ENCODE peak calls at places on chromosomes 3 and 15, in six cellular contexts. One of them, this sample, is unnamed.

GRCh38 chr3:111986800-111987199 is 8.0 kb downstream of the ABHD10 start:
- DNase-seq in HepG2: no peak
- DNase-seq in hepatocyte: no peak
- DNase-seq in SK-N-SH: no peak
- DNase-seq in keratinocyte: no peak
- DNase-seq in astrocyte: no peak
- DNase-seq in this sample: no peak

GRCh38 chr3:72338082-72338941 is 509.9 kb downstream of the SHQ1 start:
- DNase-seq in keratinocyte: peak; percentile 84
- DNase-seq in astrocyte: peak; percentile 52
- DNase-seq in SK-N-SH: no peak
- DNase-seq in hepatocyte: no peak
- DNase-seq in HepG2: no peak
- DNase-seq in this sample: peak; percentile 61

GRCh38 chr3:13419356-13420050 is 619 bp downstream of the NUP210 start:
- DNase-seq in hepatocyte: peak; percentile 71
- DNase-seq in keratinocyte: no peak
- DNase-seq in astrocyte: no peak
- DNase-seq in HepG2: no peak
- DNase-seq in SK-N-SH: peak; percentile 86
- DNase-seq in this sample: peak; percentile 8

GRCh38 chr3:127124135-127124534 is 68.8 kb upstream of the PRR23E start:
- DNase-seq in keratinocyte: no peak
- DNase-seq in hepatocyte: no peak
- DNase-seq in astrocyte: no peak
- DNase-seq in SK-N-SH: no peak
- DNase-seq in HepG2: no peak
- DNase-seq in this sample: peak; percentile 10

GRCh38 chr3:129344540-129345220 is 66.0 kb downstream of the HMCES start:
- DNase-seq in HepG2: no peak
- DNase-seq in SK-N-SH: no peak
- DNase-seq in hepatocyte: peak; percentile 42
- DNase-seq in keratinocyte: no peak
- DNase-seq in astrocyte: no peak
- DNase-seq in this sample: no peak

GRCh38 chr3:27454914-27455313 is 29.3 kb downstream of the SLC4A7 start:
- DNase-seq in HepG2: peak; percentile 61
- DNase-seq in astrocyte: no peak
- DNase-seq in SK-N-SH: no peak
- DNase-seq in keratinocyte: no peak
- DNase-seq in hepatocyte: no peak
- DNase-seq in this sample: peak; percentile 46

GRCh38 chr3:128573707-128574162 is 76.9 kb downstream of the RPN1 start:
- DNase-seq in astrocyte: no peak
- DNase-seq in hepatocyte: no peak
- DNase-seq in HepG2: no peak
- DNase-seq in SK-N-SH: peak; percentile 56
- DNase-seq in keratinocyte: no peak
- DNase-seq in this sample: no peak

GRCh38 chr3:177364236-177364635 is 167.0 kb upstream of the TBL1XR1 start:
- DNase-seq in astrocyte: no peak
- DNase-seq in keratinocyte: no peak
- DNase-seq in hepatocyte: no peak
- DNase-seq in SK-N-SH: no peak
- DNase-seq in HepG2: no peak
- DNase-seq in this sample: no peak

GRCh38 chr3:136899622-136900158 is 37.7 kb downstream of the NCK1 start:
- DNase-seq in astrocyte: peak; percentile 66
- DNase-seq in keratinocyte: no peak
- DNase-seq in HepG2: no peak
- DNase-seq in SK-N-SH: no peak
- DNase-seq in hepatocyte: no peak
- DNase-seq in this sample: no peak

GRCh38 chr15:81265256-81265943 is 58.5 kb downstream of the STARD5 start:
- DNase-seq in hepatocyte: no peak
- DNase-seq in SK-N-SH: no peak
- DNase-seq in astrocyte: no peak
- DNase-seq in keratinocyte: no peak
- DNase-seq in HepG2: no peak
- DNase-seq in this sample: no peak

GRCh38 chr15:42931702-42932486 is 11.3 kb upstream of the TTBK2 start:
- DNase-seq in keratinocyte: no peak
- DNase-seq in astrocyte: no peak
- DNase-seq in HepG2: no peak
- DNase-seq in hepatocyte: no peak
- DNase-seq in SK-N-SH: no peak
- DNase-seq in this sample: no peak

GRCh38 chr15:42933886-42934667 is 13.5 kb upstream of the TTBK2 start:
- DNase-seq in HepG2: peak; percentile 48
- DNase-seq in hepatocyte: no peak
- DNase-seq in astrocyte: peak; percentile 41
- DNase-seq in SK-N-SH: no peak
- DNase-seq in keratinocyte: no peak
- DNase-seq in this sample: no peak

GRCh38 chr15:42937143-42937542 is 16.6 kb upstream of the TTBK2 start:
- DNase-seq in HepG2: no peak
- DNase-seq in hepatocyte: no peak
- DNase-seq in SK-N-SH: no peak
- DNase-seq in astrocyte: no peak
- DNase-seq in keratinocyte: no peak
- DNase-seq in this sample: no peak

GRCh38 chr15:42929449-42929848 is 8.9 kb upstream of the TTBK2 start:
- DNase-seq in keratinocyte: no peak
- DNase-seq in HepG2: no peak
- DNase-seq in hepatocyte: no peak
- DNase-seq in astrocyte: no peak
- DNase-seq in SK-N-SH: no peak
- DNase-seq in this sample: no peak

DNA sequence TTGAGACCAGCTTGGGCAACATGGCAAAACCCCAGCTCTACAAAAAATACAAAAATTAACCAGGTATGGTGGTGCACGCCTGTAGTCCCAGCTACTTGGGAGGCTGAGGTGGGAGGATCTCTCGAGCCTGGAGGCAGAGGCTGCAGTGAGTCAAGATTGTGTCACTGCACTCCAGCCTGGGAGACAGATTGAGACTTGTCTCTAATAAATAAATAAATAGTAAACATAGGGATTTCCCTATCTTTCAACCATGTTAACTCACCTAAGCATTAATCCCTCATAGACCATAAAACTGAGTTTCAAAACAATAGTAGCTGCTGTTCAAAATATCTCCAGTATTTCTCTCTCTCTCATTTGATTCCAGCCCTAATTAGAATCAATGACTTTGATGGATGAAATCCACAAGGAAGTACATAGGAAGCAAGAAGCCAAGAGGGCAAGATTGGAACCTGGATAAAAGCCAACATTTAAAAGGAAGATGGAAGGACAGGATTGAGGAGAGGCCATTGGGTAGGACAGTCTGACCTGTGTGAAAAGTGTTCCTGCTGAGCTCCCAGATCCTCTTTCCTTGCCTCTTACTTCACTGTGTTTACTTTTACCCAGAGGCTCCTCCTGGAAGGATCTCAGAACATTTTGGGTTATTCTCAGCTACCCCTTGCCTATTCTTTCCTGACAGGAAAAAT is 12.4 kb upstream of the TTBK2 start:
- DNase-seq in astrocyte: no peak
- DNase-seq in SK-N-SH: no peak
- DNase-seq in keratinocyte: no peak
- DNase-seq in HepG2: no peak
- DNase-seq in hepatocyte: no peak
- DNase-seq in this sample: no peak
- H3K4me2 ChIP-seq in astrocyte: no peak overlapping the region
- H3K4me2 ChIP-seq in SK-N-SH: no peak overlapping the region
- H3K4me2 ChIP-seq in keratinocyte: no peak overlapping the region
- H3K4me2 ChIP-seq in HepG2: no peak overlapping the region
- H3K4me2 ChIP-seq in hepatocyte: no peak overlapping the region
- H3K4me2 ChIP-seq in this sample: no peak overlapping the region

GRCh38 chr15:59247364-59247763 is 40.7 kb downstream of the LDHAL6B start:
- DNase-seq in hepatocyte: peak; percentile 76
- DNase-seq in SK-N-SH: peak; percentile 41
- DNase-seq in HepG2: peak; percentile 74
- DNase-seq in astrocyte: peak; percentile 47
- DNase-seq in keratinocyte: no peak
- DNase-seq in this sample: peak; percentile 65
- H3K4me2 ChIP-seq in hepatocyte: no peak overlapping the region
- H3K4me2 ChIP-seq in SK-N-SH: no peak overlapping the region
- H3K4me2 ChIP-seq in HepG2: no peak overlapping the region
- H3K4me2 ChIP-seq in astrocyte: no peak overlapping the region
- H3K4me2 ChIP-seq in keratinocyte: no peak overlapping the region
- H3K4me2 ChIP-seq in this sample: no peak overlapping the region

GRCh38 chr3:43001556-43002121 is 22.5 kb downstream of the GASK1A start:
- DNase-seq in SK-N-SH: no peak
- DNase-seq in keratinocyte: no peak
- DNase-seq in HepG2: no peak
- DNase-seq in astrocyte: no peak
- DNase-seq in hepatocyte: no peak
- DNase-seq in this sample: no peak

GRCh38 chr3:43006825-43007224 is 27.7 kb downstream of the GASK1A start:
- DNase-seq in keratinocyte: no peak
- DNase-seq in hepatocyte: no peak
- DNase-seq in HepG2: no peak
- DNase-seq in SK-N-SH: no peak
- DNase-seq in astrocyte: no peak
- DNase-seq in this sample: no peak

GRCh38 chr3:43001094-43001553 is 22.0 kb downstream of the GASK1A start:
- DNase-seq in hepatocyte: peak; percentile 76
- DNase-seq in astrocyte: peak; percentile 86
- DNase-seq in HepG2: peak; percentile 77
- DNase-seq in SK-N-SH: no peak
- DNase-seq in keratinocyte: no peak
- DNase-seq in this sample: peak; percentile 100

GRCh38 chr3:43004282-43004681 is 25.2 kb downstream of the GASK1A start:
- DNase-seq in keratinocyte: no peak
- DNase-seq in hepatocyte: no peak
- DNase-seq in SK-N-SH: no peak
- DNase-seq in astrocyte: peak; percentile 77
- DNase-seq in HepG2: no peak
- DNase-seq in this sample: peak; percentile 87

DNA sequence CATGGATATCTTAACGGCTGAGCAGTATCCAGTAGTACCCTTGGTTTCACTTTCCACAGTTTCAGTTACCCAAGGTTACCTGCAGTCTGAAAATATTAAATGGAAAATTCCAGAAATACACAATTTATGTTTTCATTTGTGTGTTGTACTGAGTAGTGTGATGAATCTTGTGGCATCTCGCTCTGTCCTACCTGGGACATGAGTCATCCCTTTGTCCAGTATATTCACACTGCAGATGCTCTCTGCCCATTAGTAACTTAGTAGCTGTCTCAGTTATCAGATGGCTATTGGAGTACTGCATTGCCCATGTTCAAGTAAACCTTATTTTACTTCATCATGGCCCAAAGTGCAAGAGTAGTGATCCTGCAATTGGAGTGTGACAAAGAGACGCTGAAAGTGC is 26.1 kb downstream of the GASK1A start:
- DNase-seq in astrocyte: no peak
- DNase-seq in keratinocyte: no peak
- DNase-seq in SK-N-SH: no peak
- DNase-seq in hepatocyte: no peak
- DNase-seq in HepG2: no peak
- DNase-seq in this sample: no peak
- H3K4me2 ChIP-seq in astrocyte: no peak overlapping the region
- H3K4me2 ChIP-seq in keratinocyte: no peak overlapping the region
- H3K4me2 ChIP-seq in SK-N-SH: no peak overlapping the region
- H3K4me2 ChIP-seq in hepatocyte: no peak overlapping the region
- H3K4me2 ChIP-seq in HepG2: no peak overlapping the region
- H3K4me2 ChIP-seq in this sample: no peak overlapping the region

DNA sequence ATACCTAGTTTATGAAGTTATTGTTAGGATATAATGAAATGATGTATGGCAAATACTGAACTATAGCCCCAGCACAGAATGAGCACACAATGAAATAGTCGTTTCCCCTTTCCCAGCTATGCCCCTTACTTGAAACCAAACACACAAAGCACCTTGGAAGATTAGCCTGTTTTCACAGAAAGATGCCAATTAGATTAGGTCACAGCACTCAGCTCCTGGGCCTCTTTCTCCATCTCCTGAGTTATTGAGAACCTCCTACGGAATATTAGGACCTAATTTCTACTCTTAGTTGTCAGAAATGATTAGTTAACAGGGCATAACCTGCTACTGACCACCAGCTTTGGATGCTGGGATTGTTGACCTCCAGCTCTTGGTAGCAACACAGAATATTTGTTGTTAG is 269.4 kb upstream of the ROPN1 start:
- DNase-seq in HepG2: no peak
- DNase-seq in hepatocyte: no peak
- DNase-seq in SK-N-SH: no peak
- DNase-seq in astrocyte: peak; percentile 59
- DNase-seq in keratinocyte: no peak
- DNase-seq in this sample: peak; percentile 63
- H3K4me2 ChIP-seq in HepG2: no peak overlapping the region
- H3K4me2 ChIP-seq in hepatocyte: no peak overlapping the region
- H3K4me2 ChIP-seq in SK-N-SH: peak overlapping the region; percentile 61
- H3K4me2 ChIP-seq in astrocyte: peak overlapping the region; percentile 55
- H3K4me2 ChIP-seq in keratinocyte: no peak overlapping the region
- H3K4me2 ChIP-seq in this sample: no peak overlapping the region

GRCh38 chr3:187871204-187871591 is 125.9 kb upstream of the BCL6 start:
- DNase-seq in astrocyte: no peak
- DNase-seq in HepG2: no peak
- DNase-seq in SK-N-SH: no peak
- DNase-seq in hepatocyte: no peak
- DNase-seq in keratinocyte: no peak
- DNase-seq in this sample: no peak

GRCh38 chr3:187873843-187874242 is 128.6 kb upstream of the BCL6 start:
- DNase-seq in HepG2: no peak
- DNase-seq in SK-N-SH: no peak
- DNase-seq in astrocyte: no peak
- DNase-seq in hepatocyte: no peak
- DNase-seq in keratinocyte: no peak
- DNase-seq in this sample: no peak

GRCh38 chr3:187875868-187876267 is 130.6 kb upstream of the BCL6 start:
- DNase-seq in SK-N-SH: no peak
- DNase-seq in hepatocyte: no peak
- DNase-seq in astrocyte: no peak
- DNase-seq in HepG2: no peak
- DNase-seq in keratinocyte: no peak
- DNase-seq in this sample: no peak

DNA sequence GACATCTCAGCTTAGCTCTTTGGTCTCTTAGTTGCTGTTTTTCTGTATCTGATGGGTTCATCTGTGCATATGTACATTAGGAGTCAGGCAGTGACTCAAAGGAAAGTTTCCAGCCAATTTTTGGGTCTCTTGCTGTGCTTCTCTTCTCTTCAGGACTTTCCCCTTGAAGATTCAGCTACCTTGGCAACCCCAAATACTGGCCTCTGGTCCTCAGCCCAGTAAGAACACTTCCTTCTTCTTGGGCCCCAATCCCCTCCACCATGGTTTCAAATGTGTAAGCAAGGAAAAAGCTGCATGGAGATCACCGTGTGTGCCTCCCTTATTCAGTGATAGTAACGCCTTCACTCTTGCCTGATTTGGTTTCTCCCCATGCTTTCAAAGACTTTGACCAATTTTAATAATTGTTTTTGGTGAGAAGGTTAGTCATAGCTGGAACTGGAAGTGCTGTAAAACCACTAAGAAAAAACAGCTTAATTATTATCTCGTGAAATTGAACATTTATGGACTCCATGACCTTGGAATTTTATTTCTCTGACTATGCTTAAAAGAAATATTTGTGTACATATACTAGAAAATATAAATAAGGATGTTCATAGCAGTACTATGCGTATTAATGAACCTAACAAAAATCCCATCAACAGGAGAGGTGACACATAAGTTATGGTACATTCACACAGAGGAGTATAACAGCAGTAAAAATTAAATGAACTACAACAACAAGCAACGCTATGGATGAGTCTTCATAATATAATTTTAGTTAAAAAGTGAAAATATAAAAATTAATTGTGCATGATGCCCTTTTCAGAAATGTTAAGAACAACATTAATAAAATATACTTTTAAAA is 125.3 kb upstream of the BCL6 start:
- DNase-seq in keratinocyte: no peak
- DNase-seq in hepatocyte: no peak
- DNase-seq in astrocyte: no peak
- DNase-seq in HepG2: no peak
- DNase-seq in SK-N-SH: no peak
- DNase-seq in this sample: no peak
- H3K4me2 ChIP-seq in keratinocyte: no peak overlapping the region
- H3K4me2 ChIP-seq in hepatocyte: no peak overlapping the region
- H3K4me2 ChIP-seq in astrocyte: no peak overlapping the region
- H3K4me2 ChIP-seq in HepG2: no peak overlapping the region
- H3K4me2 ChIP-seq in SK-N-SH: no peak overlapping the region
- H3K4me2 ChIP-seq in this sample: no peak overlapping the region